ENCODE peak calls at places on chromosomes 3 and 15, in four cellular contexts. P is astrocyte, G is lower lobe of right lung, T is heart left ventricle. S is an unnamed sample.

GRCh38 chr15:76105911-76106310 is 46.1 kb downstream of the TMEM266 start:
- DNase-seq in G (no peak), T (no peak), P (no peak), S (no peak)

GRCh38 chr3:13482106-13482690 is 2.1 kb downstream of the HDAC11 start:
- DNase-seq in T (peak; percentile 44), G (peak; percentile 38), P (no peak), S (no peak)

GRCh38 chr15:38691951-38692788 is 127.6 kb upstream of the RASGRP1 start:
- DNase-seq in G (no peak), T (no peak), P (no peak), S (no peak)

GRCh38 chr3:178483704-178484103 is 52.5 kb upstream of the KCNMB2 start:
- DNase-seq in G (no peak), T (no peak), P (no peak), S (no peak)

GRCh38 chr3:175805825-175806224 is 946.7 kb downstream of the NAALADL2 start:
- DNase-seq in T (no peak), P (peak; percentile 45), G (no peak), S (no peak)

GRCh38 chr15:36499751-36500389 is 79.6 kb upstream of the CDIN1 start:
- DNase-seq in T (no peak), G (no peak), P (peak; percentile 10), S (no peak)

GRCh38 chr15:57640935-57641682 is 49.4 kb downstream of the MYZAP start:
- DNase-seq in P (peak; percentile 13), G (no peak), T (no peak), S (peak; percentile 43)

GRCh38 chr3:14703791-14704190 is 28.9 kb downstream of the C3orf20 start:
- DNase-seq in T (no peak), G (no peak), P (no peak), S (no peak)

GRCh38 chr3:112327371-112327951 is 5.5 kb upstream of the CD200 start:
- DNase-seq in P (peak; percentile 33), G (no peak), T (no peak), S (peak; percentile 64)

GRCh38 chr3:66609660-66610547 is 109.1 kb upstream of the LRIG1 start:
- DNase-seq in P (peak; percentile 90), G (no peak), T (no peak), S (no peak)

GRCh38 chr15:89157918-89158564 is 63.3 kb downstream of the RLBP1 start:
- DNase-seq in P (no peak), T (no peak), G (no peak), S (no peak)

GRCh38 chr15:48309740-48310139 is 21.5 kb upstream of the DUT start:
- DNase-seq in T (no peak), G (no peak), P (no peak), S (no peak)

GRCh38 chr3:41580274-41580959 is 381.1 kb downstream of the CTNNB1 start:
- DNase-seq in P (no peak), T (no peak), G (no peak), S (peak; percentile 5)

GRCh38 chr3:48429416-48430358 is at the start of gene PLXNB1:
- DNase-seq in G (peak; percentile 87), T (peak; percentile 73), P (peak; percentile 75), S (peak; percentile 62)

GRCh38 chr15:74816624-74817369 is 4.2 kb downstream of the LMAN1L start:
- DNase-seq in G (no peak), T (no peak), P (no peak), S (no peak)

GRCh38 chr3:152650177-152650576 is 184.8 kb upstream of the P2RY1 start:
- DNase-seq in P (no peak), G (no peak), T (no peak), S (no peak)

GRCh38 chr3:116618138-116618537 is 91.4 kb upstream of the TUSC7 start:
- DNase-seq in G (no peak), T (no peak), P (no peak), S (no peak)

GRCh38 chr3:45066109-45066801 is 40.2 kb downstream of the CLEC3B start:
- DNase-seq in P (peak; percentile 55), T (no peak), G (no peak), S (no peak)

GRCh38 chr3:45065373-45065720 is 39.2 kb downstream of the CLEC3B start:
- DNase-seq in T (no peak), P (no peak), G (no peak), S (no peak)

GRCh38 chr3:45067486-45067885 is 41.4 kb downstream of the CLEC3B start:
- DNase-seq in P (no peak), T (no peak), G (no peak), S (peak; percentile 16)

GRCh38 chr3:45062697-45063070 is 36.6 kb downstream of the CLEC3B start:
- DNase-seq in G (no peak), P (no peak), T (no peak), S (no peak)

DNA sequence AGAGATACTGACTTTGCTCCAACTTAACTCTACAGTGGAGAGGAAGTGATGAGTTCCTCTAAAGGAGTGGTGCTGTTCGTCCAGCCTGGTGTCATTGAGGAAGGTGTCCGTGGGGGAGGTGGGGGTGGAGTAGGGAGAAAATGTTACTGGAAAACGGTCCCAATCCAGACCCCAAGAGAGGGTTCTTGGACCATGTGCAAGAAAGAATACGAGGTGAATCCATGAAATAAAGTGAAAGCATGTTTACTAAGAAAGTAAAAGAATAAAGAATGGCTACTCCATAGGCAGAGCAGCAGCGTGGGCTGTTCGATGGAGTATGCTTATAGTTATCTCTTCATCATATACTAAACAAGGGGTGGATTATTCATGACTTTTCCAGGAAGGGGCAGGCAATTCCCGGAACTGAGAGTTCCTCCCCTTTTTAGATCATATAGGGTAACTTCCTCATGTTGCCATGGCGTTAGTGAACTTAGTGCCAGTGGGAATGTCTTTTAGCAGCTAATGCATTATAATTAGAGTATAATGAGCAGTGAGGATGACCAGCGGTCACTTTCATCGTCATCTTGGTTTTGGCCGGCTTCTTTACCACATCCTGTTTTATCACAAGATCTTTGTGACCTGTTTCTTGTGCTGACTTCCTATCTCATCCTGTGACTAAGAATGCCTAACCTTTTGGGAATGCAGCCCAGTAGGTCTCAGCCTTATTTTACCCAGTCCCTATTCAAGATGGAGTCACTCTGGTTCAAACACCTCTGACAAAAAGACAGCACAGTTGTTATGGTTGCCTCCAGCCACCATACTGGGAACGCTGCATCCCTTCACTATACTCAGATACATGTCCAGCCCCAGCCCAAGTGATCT is 38.6 kb downstream of the CLEC3B start:
- DNase-seq in G (peak; percentile 56), P (peak; percentile 91), T (no peak), S (peak; percentile 94)
- H3K4me3 ChIP-seq in G (no peak overlapping the region), P (peak overlapping the region; percentile 22), T (peak overlapping the region; percentile 6), S (no peak overlapping the region)

DNA sequence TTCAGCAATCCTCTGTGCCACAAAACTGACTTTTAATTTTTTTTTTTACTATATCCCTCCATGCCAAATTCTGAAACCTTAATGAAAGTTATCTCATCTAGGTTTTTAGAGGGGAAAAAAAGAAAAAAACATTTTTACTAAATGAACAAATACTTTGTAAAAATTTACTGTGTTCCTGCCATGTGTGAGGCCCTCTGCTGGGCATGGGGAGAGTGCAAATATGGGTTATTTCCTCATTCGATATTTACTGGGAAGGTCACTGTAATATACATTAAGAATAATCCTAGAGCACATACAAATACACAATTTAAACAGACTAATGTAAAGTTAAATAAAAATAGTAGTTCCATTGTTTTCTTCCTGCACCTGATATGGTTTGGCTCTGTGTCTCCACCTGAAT is 215.0 kb downstream of the GRM7 start:
- DNase-seq in T (no peak), P (no peak), G (no peak), S (no peak)
- TF ChIP-seq CTCF in T (no peak), P (peak; percentile 19), G (no peak), S (no peak)

DNA sequence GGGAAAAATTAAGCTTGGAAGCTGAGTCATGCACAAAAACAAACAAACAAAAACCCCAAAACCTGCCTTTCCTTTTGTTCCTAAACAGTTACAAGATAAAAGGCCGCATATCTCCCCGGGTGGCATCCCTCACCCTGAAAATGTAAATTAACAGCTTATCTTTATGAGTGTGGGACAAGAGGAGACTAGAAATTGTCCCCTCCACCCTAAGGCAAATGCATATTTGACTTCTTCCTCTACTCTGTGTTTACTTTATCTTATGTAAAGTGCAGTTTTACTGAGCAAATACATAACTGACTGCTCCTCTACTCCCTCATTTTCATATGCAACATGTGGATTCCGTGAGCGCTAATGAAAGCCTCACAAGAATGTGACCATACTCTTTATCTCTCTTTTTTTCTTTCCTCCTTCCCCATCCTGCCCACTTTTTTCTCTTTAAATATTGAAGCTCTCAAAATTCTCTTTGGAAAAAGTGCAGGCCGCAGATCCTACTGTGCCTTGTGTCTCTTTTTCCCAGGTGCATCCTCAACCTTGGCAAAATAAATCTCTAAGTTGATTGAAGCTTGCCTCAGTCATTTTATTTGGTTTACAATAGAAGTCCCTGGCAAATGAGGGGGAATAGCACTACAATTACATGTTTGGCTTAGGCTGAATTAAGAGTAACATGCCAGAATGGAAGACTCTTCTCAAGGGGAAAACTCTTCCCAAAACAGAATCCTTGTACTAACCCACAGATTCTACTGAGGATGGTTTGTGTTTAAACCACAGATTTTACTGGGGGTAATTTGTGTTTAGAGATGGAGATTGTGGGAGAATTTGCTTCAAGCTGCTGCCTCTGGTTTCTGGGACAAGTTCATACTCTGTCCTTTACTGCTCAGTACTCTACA is 72.7 kb upstream of the WDR72 start:
- DNase-seq in P (no peak), G (no peak), T (no peak), S (no peak)
- H3K4me3 ChIP-seq in P (no peak overlapping the region), G (no peak overlapping the region), T (no peak overlapping the region), S (no peak overlapping the region)

DNA sequence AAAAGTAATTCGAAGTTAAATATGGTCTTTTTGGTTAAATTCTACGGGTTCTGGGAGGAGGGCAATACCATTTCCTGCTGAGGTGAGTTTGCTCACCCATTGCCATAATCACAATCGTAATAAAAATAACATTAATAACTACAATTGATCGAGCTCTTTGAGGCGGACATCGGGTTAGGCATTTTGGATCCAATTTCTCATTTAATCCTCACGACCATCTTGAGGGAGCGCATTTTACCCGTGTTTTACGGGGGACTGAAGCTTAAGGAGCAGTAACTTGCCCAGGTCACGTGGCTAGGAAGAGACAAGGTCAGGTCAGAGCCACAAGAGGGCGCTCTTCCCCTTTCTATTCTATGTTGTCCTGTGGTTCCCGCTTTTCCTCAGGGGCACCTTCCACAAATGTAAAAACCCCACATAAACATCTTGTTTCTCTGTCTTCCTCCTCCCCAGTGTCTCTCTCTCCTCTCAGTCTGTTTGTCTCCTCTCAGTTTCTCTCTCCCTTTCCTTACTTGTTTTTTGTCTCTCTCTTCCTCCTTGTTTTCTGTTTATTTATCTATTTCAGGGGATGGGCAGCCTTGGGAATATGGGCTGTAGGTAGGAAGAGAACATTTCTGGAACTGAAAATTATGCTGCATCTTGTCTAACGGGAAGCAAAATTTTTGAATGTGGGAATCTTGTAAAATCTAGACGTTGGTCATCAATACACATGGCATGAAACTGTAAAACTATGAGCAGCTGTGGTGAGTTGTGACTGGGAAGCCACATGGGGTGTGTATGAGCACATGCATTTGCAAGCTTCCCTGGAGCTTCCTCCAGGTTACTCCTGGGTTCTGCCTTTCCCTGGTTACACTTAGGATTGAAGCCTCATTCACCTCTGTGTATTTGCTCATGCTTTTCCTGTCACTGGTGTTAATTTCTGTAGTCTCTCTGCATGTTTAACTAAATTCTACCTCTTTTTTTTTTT is 71.0 kb downstream of the SQOR start:
- DNase-seq in P (peak; percentile 46), G (peak; percentile 69), T (no peak), S (peak; percentile 84)
- TF ChIP-seq CTCF in P (peak; percentile 89), G (peak; percentile 94), T (peak; percentile 88), S (peak; percentile 79)